ENCODE peak calls at places on chromosomes 2 and 18, in four cellular contexts. Y is stimulated activated CD8-positive, alpha-beta memory T cell treated with anti-CD3 and anti-CD28 coated beads, Interleukin-15, amount 100 ng/mL, for 24 hours; W is SK-MEL-5; I is non-pigmented ciliary epithelial cell. V is an unnamed sample.

GRCh38 chr2:50674876-50675275 is 357.1 kb downstream of the NRXN1 start:
- DNase-seq in Y (no peak), W (no peak), I (no peak), V (no peak)

GRCh38 chr2:86037141-86037794 is 68.4 kb downstream of the POLR1A start:
- DNase-seq in Y (no peak), W (no peak), I (no peak), V (no peak)

GRCh38 chr18:59900222-59901128 is 679 bp downstream of the PMAIP1 start:
- DNase-seq in Y (no peak), W (peak; percentile 72), I (no peak), V (peak; percentile 69)

GRCh38 chr2:100013892-100014677 is 128.3 kb downstream of the AFF3 start:
- DNase-seq in Y (no peak), W (peak; percentile 89), I (peak; percentile 79), V (no peak)

GRCh38 chr2:197929008-197929885 is 124.9 kb downstream of the PLCL1 start:
- DNase-seq in Y (no peak), W (no peak), I (no peak), V (no peak)

GRCh38 chr2:190267302-190267701 is 52.3 kb downstream of the HIBCH start:
- DNase-seq in Y (no peak), W (no peak), I (peak; percentile 55), V (no peak)

GRCh38 chr2:218418717-218419458 is at the start of gene VIL1:
- DNase-seq in Y (no peak), W (no peak), I (no peak), V (no peak)

GRCh38 chr2:218890369-218890768 is 9.7 kb downstream of the WNT10A start:
- DNase-seq in Y (no peak), W (no peak), I (no peak), V (no peak)

GRCh38 chr18:60247103-60247502 is 125.5 kb downstream of the MC4R start:
- DNase-seq in Y (no peak), W (no peak), I (no peak), V (no peak)

GRCh38 chr2:46915811-46916630 is 415 bp upstream of the MCFD2 start:
- DNase-seq in Y (peak; percentile 51), W (peak; percentile 90), I (peak; percentile 47), V (peak; percentile 82)